ENCODE peak calls at places on chromosome 16, in eight cellular contexts. One of them, this sample, is unnamed.

GRCh38 chr16:89898201-89898967 is 20.3 kb upstream of the MC1R start:
- DNase-seq in stimulated activated CD8-positive, alpha-beta memory T cell treated with anti-CD3 and anti-CD28 coated beads, Interleukin-4, amount 100 ng/mL, for 1 hour: no peak
- DNase-seq in thoracic aorta: no peak
- DNase-seq in mesenchymal stem cell: no peak
- DNase-seq in AG09319: no peak
- DNase-seq in neural crest cell: no peak
- DNase-seq in HTR-8/SVneo: no peak
- DNase-seq in skeletal muscle cell: no peak
- DNase-seq in this sample: no peak

GRCh38 chr16:793414-793813 is 5.0 kb downstream of the CHTF18 start:
- DNase-seq in stimulated activated CD8-positive, alpha-beta memory T cell treated with anti-CD3 and anti-CD28 coated beads, Interleukin-4, amount 100 ng/mL, for 1 hour: no peak
- DNase-seq in thoracic aorta: no peak
- DNase-seq in mesenchymal stem cell: no peak
- DNase-seq in AG09319: no peak
- DNase-seq in neural crest cell: no peak
- DNase-seq in HTR-8/SVneo: no peak
- DNase-seq in skeletal muscle cell: no peak
- DNase-seq in this sample: no peak

GRCh38 chr16:64459402-64459801 is 662.5 kb downstream of the CDH11 start:
- DNase-seq in stimulated activated CD8-positive, alpha-beta memory T cell treated with anti-CD3 and anti-CD28 coated beads, Interleukin-4, amount 100 ng/mL, for 1 hour: no peak
- DNase-seq in thoracic aorta: no peak
- DNase-seq in mesenchymal stem cell: no peak
- DNase-seq in AG09319: no peak
- DNase-seq in neural crest cell: no peak
- DNase-seq in HTR-8/SVneo: no peak
- DNase-seq in skeletal muscle cell: no peak
- DNase-seq in this sample: no peak

GRCh38 chr16:65644821-65645220 is 523.0 kb upstream of the CDH11 start:
- DNase-seq in stimulated activated CD8-positive, alpha-beta memory T cell treated with anti-CD3 and anti-CD28 coated beads, Interleukin-4, amount 100 ng/mL, for 1 hour: no peak
- DNase-seq in thoracic aorta: no peak
- DNase-seq in mesenchymal stem cell: no peak
- DNase-seq in AG09319: no peak
- DNase-seq in neural crest cell: no peak
- DNase-seq in HTR-8/SVneo: no peak
- DNase-seq in skeletal muscle cell: no peak
- DNase-seq in this sample: no peak

GRCh38 chr16:14109782-14110727 is 38.9 kb downstream of the MRTFB start:
- DNase-seq in stimulated activated CD8-positive, alpha-beta memory T cell treated with anti-CD3 and anti-CD28 coated beads, Interleukin-4, amount 100 ng/mL, for 1 hour: no peak
- DNase-seq in thoracic aorta: no peak
- DNase-seq in mesenchymal stem cell: no peak
- DNase-seq in AG09319: no peak
- DNase-seq in neural crest cell: no peak
- DNase-seq in HTR-8/SVneo: no peak
- DNase-seq in skeletal muscle cell: no peak
- DNase-seq in this sample: no peak

GRCh38 chr16:82135844-82136243 is 34.2 kb downstream of the MPHOSPH6 start:
- DNase-seq in stimulated activated CD8-positive, alpha-beta memory T cell treated with anti-CD3 and anti-CD28 coated beads, Interleukin-4, amount 100 ng/mL, for 1 hour: no peak
- DNase-seq in thoracic aorta: no peak
- DNase-seq in mesenchymal stem cell: no peak
- DNase-seq in AG09319: no peak
- DNase-seq in neural crest cell: no peak
- DNase-seq in HTR-8/SVneo: no peak
- DNase-seq in skeletal muscle cell: no peak
- DNase-seq in this sample: no peak

GRCh38 chr16:69942099-69942491 is 9.0 kb upstream of the CLEC18A start:
- DNase-seq in stimulated activated CD8-positive, alpha-beta memory T cell treated with anti-CD3 and anti-CD28 coated beads, Interleukin-4, amount 100 ng/mL, for 1 hour: no peak
- DNase-seq in thoracic aorta: no peak
- DNase-seq in mesenchymal stem cell: no peak
- DNase-seq in AG09319: no peak
- DNase-seq in neural crest cell: no peak
- DNase-seq in HTR-8/SVneo: no peak
- DNase-seq in skeletal muscle cell: no peak
- DNase-seq in this sample: no peak

GRCh38 chr16:30490210-30490609 is 17.7 kb downstream of the ITGAL start:
- DNase-seq in stimulated activated CD8-positive, alpha-beta memory T cell treated with anti-CD3 and anti-CD28 coated beads, Interleukin-4, amount 100 ng/mL, for 1 hour: no peak
- DNase-seq in thoracic aorta: no peak
- DNase-seq in mesenchymal stem cell: no peak
- DNase-seq in AG09319: no peak
- DNase-seq in neural crest cell: no peak
- DNase-seq in HTR-8/SVneo: no peak
- DNase-seq in skeletal muscle cell: no peak
- DNase-seq in this sample: no peak

GRCh38 chr16:47016700-47017133 is 43.2 kb upstream of the DNAJA2 start:
- DNase-seq in stimulated activated CD8-positive, alpha-beta memory T cell treated with anti-CD3 and anti-CD28 coated beads, Interleukin-4, amount 100 ng/mL, for 1 hour: no peak
- DNase-seq in thoracic aorta: no peak
- DNase-seq in mesenchymal stem cell: no peak
- DNase-seq in AG09319: no peak
- DNase-seq in neural crest cell: no peak
- DNase-seq in HTR-8/SVneo: no peak
- DNase-seq in skeletal muscle cell: no peak
- DNase-seq in this sample: no peak

GRCh38 chr16:70754874-70755600 is 45.9 kb downstream of the VAC14 start:
- DNase-seq in stimulated activated CD8-positive, alpha-beta memory T cell treated with anti-CD3 and anti-CD28 coated beads, Interleukin-4, amount 100 ng/mL, for 1 hour: no peak
- DNase-seq in thoracic aorta: no peak
- DNase-seq in mesenchymal stem cell: no peak
- DNase-seq in AG09319: no peak
- DNase-seq in neural crest cell: no peak
- DNase-seq in HTR-8/SVneo: no peak
- DNase-seq in skeletal muscle cell: no peak
- DNase-seq in this sample: no peak

GRCh38 chr16:2296662-2297505 is 29.0 kb upstream of the RNPS1 start:
- DNase-seq in stimulated activated CD8-positive, alpha-beta memory T cell treated with anti-CD3 and anti-CD28 coated beads, Interleukin-4, amount 100 ng/mL, for 1 hour: no peak
- DNase-seq in thoracic aorta: no peak
- DNase-seq in mesenchymal stem cell: no peak
- DNase-seq in AG09319: no peak
- DNase-seq in neural crest cell: peak
- DNase-seq in HTR-8/SVneo: peak
- DNase-seq in skeletal muscle cell: peak
- DNase-seq in this sample: peak

GRCh38 chr16:72989203-72989991 is 58.5 kb downstream of the ZFHX3 start:
- DNase-seq in stimulated activated CD8-positive, alpha-beta memory T cell treated with anti-CD3 and anti-CD28 coated beads, Interleukin-4, amount 100 ng/mL, for 1 hour: no peak
- DNase-seq in thoracic aorta: no peak
- DNase-seq in mesenchymal stem cell: peak
- DNase-seq in AG09319: peak
- DNase-seq in neural crest cell: no peak
- DNase-seq in HTR-8/SVneo: peak
- DNase-seq in skeletal muscle cell: peak
- DNase-seq in this sample: peak

GRCh38 chr16:58128181-58128631 is 975 bp downstream of the CFAP20 start:
- DNase-seq in stimulated activated CD8-positive, alpha-beta memory T cell treated with anti-CD3 and anti-CD28 coated beads, Interleukin-4, amount 100 ng/mL, for 1 hour: no peak
- DNase-seq in thoracic aorta: no peak
- DNase-seq in mesenchymal stem cell: no peak
- DNase-seq in AG09319: no peak
- DNase-seq in neural crest cell: no peak
- DNase-seq in HTR-8/SVneo: no peak
- DNase-seq in skeletal muscle cell: no peak
- DNase-seq in this sample: no peak

GRCh38 chr16:11295672-11296071 is 14.5 kb upstream of the PRM1 start:
- DNase-seq in stimulated activated CD8-positive, alpha-beta memory T cell treated with anti-CD3 and anti-CD28 coated beads, Interleukin-4, amount 100 ng/mL, for 1 hour: no peak
- DNase-seq in thoracic aorta: no peak
- DNase-seq in mesenchymal stem cell: no peak
- DNase-seq in AG09319: no peak
- DNase-seq in neural crest cell: no peak
- DNase-seq in HTR-8/SVneo: no peak
- DNase-seq in skeletal muscle cell: no peak
- DNase-seq in this sample: no peak

GRCh38 chr16:85850344-85850880 is 48.5 kb upstream of the IRF8 start:
- DNase-seq in stimulated activated CD8-positive, alpha-beta memory T cell treated with anti-CD3 and anti-CD28 coated beads, Interleukin-4, amount 100 ng/mL, for 1 hour: no peak
- DNase-seq in thoracic aorta: no peak
- DNase-seq in mesenchymal stem cell: no peak
- DNase-seq in AG09319: no peak
- DNase-seq in neural crest cell: no peak
- DNase-seq in HTR-8/SVneo: no peak
- DNase-seq in skeletal muscle cell: no peak
- DNase-seq in this sample: no peak

GRCh38 chr16:56918467-56919012 is 13.4 kb upstream of the HERPUD1 start:
- DNase-seq in stimulated activated CD8-positive, alpha-beta memory T cell treated with anti-CD3 and anti-CD28 coated beads, Interleukin-4, amount 100 ng/mL, for 1 hour: no peak
- DNase-seq in thoracic aorta: no peak
- DNase-seq in mesenchymal stem cell: no peak
- DNase-seq in AG09319: no peak
- DNase-seq in neural crest cell: no peak
- DNase-seq in HTR-8/SVneo: no peak
- DNase-seq in skeletal muscle cell: no peak
- DNase-seq in this sample: no peak

GRCh38 chr16:58614212-58614611 is 15.4 kb downstream of the CNOT1 start:
- DNase-seq in stimulated activated CD8-positive, alpha-beta memory T cell treated with anti-CD3 and anti-CD28 coated beads, Interleukin-4, amount 100 ng/mL, for 1 hour: no peak
- DNase-seq in thoracic aorta: no peak
- DNase-seq in mesenchymal stem cell: peak
- DNase-seq in AG09319: peak
- DNase-seq in neural crest cell: no peak
- DNase-seq in HTR-8/SVneo: no peak
- DNase-seq in skeletal muscle cell: no peak
- DNase-seq in this sample: no peak

GRCh38 chr16:49023095-49023494 is 258.5 kb downstream of the CBLN1 start:
- DNase-seq in stimulated activated CD8-positive, alpha-beta memory T cell treated with anti-CD3 and anti-CD28 coated beads, Interleukin-4, amount 100 ng/mL, for 1 hour: no peak
- DNase-seq in thoracic aorta: no peak
- DNase-seq in mesenchymal stem cell: no peak
- DNase-seq in AG09319: no peak
- DNase-seq in neural crest cell: no peak
- DNase-seq in HTR-8/SVneo: peak
- DNase-seq in skeletal muscle cell: no peak
- DNase-seq in this sample: peak

GRCh38 chr16:58862334-58863024 is 128.4 kb upstream of the GOT2 start:
- DNase-seq in stimulated activated CD8-positive, alpha-beta memory T cell treated with anti-CD3 and anti-CD28 coated beads, Interleukin-4, amount 100 ng/mL, for 1 hour: no peak
- DNase-seq in thoracic aorta: no peak
- DNase-seq in mesenchymal stem cell: no peak
- DNase-seq in AG09319: no peak
- DNase-seq in neural crest cell: no peak
- DNase-seq in HTR-8/SVneo: no peak
- DNase-seq in skeletal muscle cell: no peak
- DNase-seq in this sample: peak

GRCh38 chr16:87131996-87132345 is 185.2 kb downstream of the C16orf95 start:
- DNase-seq in stimulated activated CD8-positive, alpha-beta memory T cell treated with anti-CD3 and anti-CD28 coated beads, Interleukin-4, amount 100 ng/mL, for 1 hour: no peak
- DNase-seq in thoracic aorta: no peak
- DNase-seq in mesenchymal stem cell: no peak
- DNase-seq in AG09319: no peak
- DNase-seq in neural crest cell: no peak
- DNase-seq in HTR-8/SVneo: no peak
- DNase-seq in skeletal muscle cell: no peak
- DNase-seq in this sample: no peak

GRCh38 chr16:3578121-3578520 is 918 bp upstream of the NLRC3 start:
- DNase-seq in stimulated activated CD8-positive, alpha-beta memory T cell treated with anti-CD3 and anti-CD28 coated beads, Interleukin-4, amount 100 ng/mL, for 1 hour: peak
- DNase-seq in thoracic aorta: no peak
- DNase-seq in mesenchymal stem cell: no peak
- DNase-seq in AG09319: no peak
- DNase-seq in neural crest cell: no peak
- DNase-seq in HTR-8/SVneo: no peak
- DNase-seq in skeletal muscle cell: no peak
- DNase-seq in this sample: no peak

GRCh38 chr16:9012848-9013507 is 49.3 kb upstream of the USP7 start:
- DNase-seq in stimulated activated CD8-positive, alpha-beta memory T cell treated with anti-CD3 and anti-CD28 coated beads, Interleukin-4, amount 100 ng/mL, for 1 hour: no peak
- DNase-seq in thoracic aorta: no peak
- DNase-seq in mesenchymal stem cell: peak
- DNase-seq in AG09319: no peak
- DNase-seq in neural crest cell: peak
- DNase-seq in HTR-8/SVneo: no peak
- DNase-seq in skeletal muscle cell: no peak
- DNase-seq in this sample: no peak

This sample was measured in retinal pigment epithelial cell.